ENCODE peak calls at places on chromosome 19, in seven cellular contexts. G is ovary; C is uterus; P is thoracic aorta; B is heart left ventricle; A is fibroblast of lung; Q is CD8-positive, alpha-beta T cell. R is an unnamed sample. For H3K36me3, the result is how much of the 10 kb centered on the place peaks cover.

GRCh38 chr19:16660763-16661479 is at the start of gene TMEM38A:
- DNase-seq in G (peak), C (peak), P (no peak), B (peak), A (no peak), Q (peak), R (peak)

GRCh38 chr19:42421591-42422031 is 5.6 kb downstream of the LIPE start:
- DNase-seq in G (peak), C (peak), P (no peak), B (peak), A (no peak), Q (no peak), R (no peak)

GRCh38 chr19:3179739-3180293 is 1.2 kb downstream of the S1PR4 start:
- DNase-seq in G (no peak), C (no peak), P (no peak), B (no peak), A (no peak), Q (no peak), R (no peak)

GRCh38 chr19:50722248-50723013 is 733 bp upstream of the CLEC11A start:
- DNase-seq in G (peak), C (no peak), P (no peak), B (no peak), A (no peak), Q (no peak), R (no peak)

GRCh38 chr19:56760842-56761241 is 79.7 kb downstream of the PEG3 start:
- DNase-seq in G (no peak), C (no peak), P (no peak), B (no peak), A (no peak), Q (no peak), R (no peak)

GRCh38 chr19:3366761-3367571 is 583 bp downstream of the NFIC start:
- DNase-seq in G (peak), C (peak), P (no peak), B (peak), A (no peak), Q (no peak), R (no peak)

GRCh38 chr19:3857449-3858003 is 11.3 kb downstream of the ZFR2 start:
- DNase-seq in G (no peak), C (no peak), P (no peak), B (no peak), A (no peak), Q (no peak), R (no peak)

GRCh38 chr19:5308471-5309437 is 31.9 kb downstream of the PTPRS start:
- DNase-seq in G (peak), C (peak), P (peak), B (no peak), A (peak), Q (no peak), R (peak)

GRCh38 chr19:41876847-41877489 is at the start of gene CD79A:
- DNase-seq in G (no peak), C (no peak), P (no peak), B (no peak), A (no peak), Q (no peak), R (no peak)

GRCh38 chr19:41753159-41753558 is 2.2 kb upstream of the CEACAM6 start:
- DNase-seq in G (no peak), C (no peak), P (no peak), B (peak), A (no peak), Q (peak), R (no peak)

GRCh38 chr19:5851302-5851701 is at the start of gene FUT3:
- DNase-seq in G (no peak), C (no peak), P (no peak), B (no peak), A (no peak), Q (no peak), R (no peak)

GRCh38 chr19:36672368-36672767 is 5.7 kb upstream of the ZNF461 start:
- DNase-seq in G (no peak), C (no peak), P (no peak), B (peak), A (no peak), Q (no peak), R (no peak)

GRCh38 chr19:29630661-29631060 is 24.6 kb downstream of the POP4 start:
- DNase-seq in G (no peak), C (no peak), P (no peak), B (no peak), A (no peak), Q (no peak), R (no peak)

GRCh38 chr19:4014541-4015491 is 7.3 kb downstream of the PIAS4 start:
- DNase-seq in G (peak), C (no peak), P (no peak), B (peak), A (no peak), Q (no peak), R (no peak)

GRCh38 chr19:27974082-27974513 is 1238.9 kb downstream of the UQCRFS1 start:
- DNase-seq in G (no peak), C (no peak), P (no peak), B (no peak), A (peak), Q (no peak), R (no peak)

GRCh38 chr19:35545001-35545854 is at the start of gene TMEM147:
- DNase-seq in G (peak), C (peak), P (peak), B (peak), A (peak), Q (peak), R (peak)

GRCh38 chr19:47056416-47056815 is 8.0 kb upstream of the TMEM160 start:
- DNase-seq in G (no peak), C (no peak), P (no peak), B (no peak), A (no peak), Q (no peak), R (no peak)

GRCh38 chr19:44552324-44552723 is 22.8 kb upstream of the CEACAM20 start:
- DNase-seq in G (no peak), C (no peak), P (no peak), B (no peak), A (no peak), Q (no peak), R (no peak)

GRCh38 chr19:58279042-58279924 is 528 bp downstream of the ZNF8 start:
- DNase-seq in G (peak), C (peak), P (peak), B (peak), A (peak), Q (peak), R (peak)

GRCh38 chr19:47210689-47211316 is 20.2 kb downstream of the BBC3 start:
- DNase-seq in G (peak), C (peak), P (peak), B (peak), A (peak), Q (peak), R (peak)

GRCh38 chr19:5048091-5048726 is 79.3 kb downstream of the KDM4B start:
- DNase-seq in G (peak), C (peak), P (peak), B (peak), A (peak), Q (peak), R (peak)

GRCh38 chr19:45428385-45429231 is 4.9 kb upstream of the ERCC1 start:
- DNase-seq in G (peak), C (peak), P (no peak), B (peak), A (peak), Q (no peak), R (no peak)

GRCh38 chr19:11063434-11063833 is 25.8 kb upstream of the LDLR start:
- DNase-seq in G (no peak), C (no peak), P (no peak), B (no peak), A (no peak), Q (no peak), R (no peak)

GRCh38 chr19:34365463-34366401 is 736 bp downstream of the GPI start:
- DNase-seq in G (peak), C (peak), P (no peak), B (peak), A (peak), Q (no peak), R (no peak)

GRCh38 chr19:39078436-39079200 is 5.5 kb upstream of the ACP7 start:
- DNase-seq in G (no peak), C (no peak), P (no peak), B (no peak), A (peak), Q (no peak), R (no peak)

GRCh38 chr19:38055040-38055439 is 148.0 kb downstream of the SIPA1L3 start:
- DNase-seq in G (no peak), C (no peak), P (no peak), B (no peak), A (no peak), Q (no peak), R (no peak)

GRCh38 chr19:14439014-14439413 is 5.9 kb downstream of the PKN1 start:
- DNase-seq in G (no peak), C (no peak), P (no peak), B (no peak), A (no peak), Q (no peak), R (no peak)

GRCh38 chr19:43820098-43820860 is 6.8 kb upstream of the ZNF283 start:
- DNase-seq in G (no peak), C (peak), P (no peak), B (peak), A (peak), Q (no peak), R (no peak)

DNA sequence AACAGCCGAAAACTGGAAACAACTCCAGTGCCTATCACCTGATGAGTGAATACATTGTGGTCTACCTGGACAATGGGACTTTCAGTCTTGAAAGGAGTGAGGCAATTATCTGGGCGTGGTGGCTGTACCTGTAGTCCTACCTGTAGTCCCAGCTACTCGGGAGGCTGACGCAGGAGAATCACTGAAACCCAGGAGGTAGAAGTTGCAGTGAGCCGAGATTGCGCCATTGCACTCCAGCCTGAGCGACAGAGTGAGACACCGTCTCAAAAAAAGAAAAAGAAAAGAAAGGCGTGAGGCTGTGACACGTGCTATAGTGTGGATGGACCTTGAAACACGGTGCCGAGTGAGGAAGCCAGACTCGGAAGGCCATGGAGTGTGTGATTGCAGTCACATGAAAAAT is 4.1 kb upstream of the NTN5 start:
- DNase-seq in G (no peak), C (no peak), P (no peak), B (no peak), A (no peak), Q (no peak), R (no peak)
- TF ChIP-seq CTCF in G (no peak), C (no peak), P (no peak), B (no peak), A (no peak), Q (no peak), R (no peak)

DNA sequence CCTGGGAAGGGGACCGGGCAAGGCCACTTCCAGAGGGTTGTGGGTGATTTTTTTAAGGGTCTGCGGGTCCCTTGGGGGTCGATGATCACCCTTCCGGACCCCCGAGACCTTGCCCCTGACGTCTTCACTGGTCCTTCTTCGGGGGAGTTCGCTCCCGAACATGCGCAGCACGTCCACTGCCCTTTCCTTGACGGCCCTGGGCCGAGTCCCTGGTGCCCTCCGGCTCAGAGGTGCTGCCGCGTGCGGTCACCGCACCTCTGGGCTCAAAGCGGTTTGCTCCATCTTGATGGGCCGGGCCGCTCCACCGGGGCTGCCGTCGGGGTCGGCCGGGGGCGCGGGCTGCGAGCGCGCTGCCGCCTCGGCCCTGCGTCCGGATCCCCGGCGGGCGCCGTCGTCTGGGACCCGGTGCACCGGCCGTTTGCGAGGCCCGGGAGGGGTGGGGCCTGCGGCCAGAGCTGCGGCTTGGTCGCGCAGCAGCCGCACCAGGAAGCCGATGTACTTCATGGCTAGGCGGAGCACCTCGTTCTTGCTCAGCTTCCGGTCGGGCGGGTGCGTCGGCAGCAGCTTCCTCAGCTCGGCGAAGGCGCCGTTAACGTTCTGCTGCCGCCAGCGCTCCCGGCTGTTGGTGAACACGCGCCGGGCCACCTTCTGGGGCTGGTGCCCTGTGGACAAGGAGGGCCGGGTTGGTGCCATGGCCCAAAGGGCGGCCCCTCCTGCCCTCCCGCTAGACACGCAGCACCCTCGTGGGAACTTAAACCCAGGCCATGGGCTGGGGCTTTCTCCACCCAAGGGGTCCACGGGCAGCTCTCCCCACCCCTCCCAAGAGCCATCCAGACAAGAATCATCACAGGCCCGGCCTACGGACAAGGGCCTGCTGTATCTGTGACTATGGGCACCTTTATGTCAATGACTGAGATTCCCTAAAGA is 3.3 kb downstream of the LYL1 start:
- DNase-seq in G (peak), C (peak), P (no peak), B (peak), A (no peak), Q (peak), R (no peak)
- H3K27ac ChIP-seq in G (peak), C (peak), P (peak), B (peak), A (no peak), Q (peak), R (peak)

DNA sequence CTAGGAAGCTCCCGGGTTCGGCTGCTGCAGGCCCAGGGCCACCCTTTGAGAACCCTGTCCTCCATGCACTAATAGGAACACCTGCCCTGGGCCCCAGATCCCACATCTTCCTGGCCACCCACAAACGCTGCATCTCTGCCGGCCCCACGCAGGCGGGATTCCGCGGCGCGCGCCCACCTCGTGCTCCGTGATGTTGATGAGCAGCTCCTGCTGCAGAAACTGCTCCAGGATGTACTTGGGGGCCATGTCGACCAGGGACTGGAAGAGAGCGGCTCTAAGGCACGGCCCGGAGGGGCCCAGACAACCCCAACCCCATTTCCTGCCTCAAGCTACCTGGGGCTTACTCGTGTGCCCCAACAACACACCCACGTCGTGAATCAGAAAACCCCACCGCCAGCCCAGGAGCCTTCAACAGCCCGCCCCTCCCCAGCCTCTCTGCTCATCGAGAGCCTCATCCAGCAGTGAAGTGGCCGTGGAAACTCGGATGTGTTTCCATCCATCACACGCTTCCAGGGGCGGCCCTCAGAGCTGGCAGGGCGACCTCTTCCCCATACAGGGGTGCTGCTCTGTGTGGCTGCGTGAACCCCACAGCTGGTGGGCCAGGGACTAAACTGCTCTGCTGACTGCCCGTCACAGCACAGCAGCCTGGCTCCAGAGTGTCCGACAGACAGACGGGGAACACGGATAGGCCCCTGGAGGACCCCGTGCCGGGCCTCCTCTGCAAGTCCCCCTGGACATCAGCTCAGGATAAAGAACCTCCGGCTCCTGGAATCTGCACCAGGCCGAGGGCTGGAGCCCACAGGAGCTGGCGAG is 4.2 kb downstream of the POLR2E start:
- DNase-seq in G (peak), C (no peak), P (no peak), B (no peak), A (no peak), Q (no peak), R (no peak)
- H3K36me3 ChIP-seq in G (under half), C (under half), P (under half), B (half or more), A (under half), Q (under half), R (under half)

GRCh38 chr19:54439174-54439851 is 9.7 kb upstream of the LENG8 start:
- DNase-seq in G (peak), C (no peak), P (no peak), B (peak), A (peak), Q (no peak), R (no peak)
- TF ChIP-seq CTCF in G (no peak), C (no peak), P (no peak), B (peak), A (peak), Q (no peak), R (peak)

DNA sequence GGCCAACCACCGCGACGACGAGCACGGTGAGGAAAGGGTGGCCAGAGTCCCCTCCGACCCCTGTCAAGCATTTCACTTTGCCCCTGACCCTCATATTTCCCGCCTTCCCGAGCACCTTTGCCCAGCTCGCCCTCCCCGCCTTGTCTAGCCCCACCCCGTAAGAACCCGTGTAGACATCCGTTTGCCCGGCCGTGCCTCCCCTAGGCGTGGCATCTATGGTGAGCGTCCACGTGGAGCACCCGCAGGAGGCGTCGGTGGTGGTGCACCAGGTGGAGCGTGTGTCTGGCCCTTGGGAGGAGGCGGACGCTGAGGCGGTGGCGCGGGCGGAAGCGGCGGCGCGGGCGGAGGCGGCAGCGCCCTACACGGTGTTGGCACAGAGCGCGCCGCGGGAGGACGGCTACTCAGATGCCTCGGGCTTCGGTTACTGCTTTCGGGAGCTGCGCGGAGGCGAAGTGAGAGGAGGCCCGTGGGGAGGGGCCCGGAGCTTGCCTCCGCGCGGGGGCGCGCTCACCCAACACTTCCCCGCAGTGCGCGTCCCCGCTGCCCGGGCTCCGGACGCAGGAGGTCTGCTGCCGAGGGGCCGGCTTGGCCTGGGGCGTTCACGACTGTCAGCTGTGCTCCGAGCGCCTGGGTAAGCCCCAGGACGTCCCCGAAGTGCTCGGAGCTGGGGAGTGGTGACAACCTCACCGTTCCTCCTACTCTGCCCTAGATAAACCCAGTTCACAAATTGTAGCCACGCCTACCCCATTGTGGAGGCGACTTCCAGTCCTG is 4.2 kb downstream of the LTBP4 start:
- DNase-seq in G (peak), C (peak), P (no peak), B (peak), A (peak), Q (peak), R (peak)
- H3K27ac ChIP-seq in G (peak), C (peak), P (peak), B (peak), A (no peak), Q (peak), R (peak)

DNA sequence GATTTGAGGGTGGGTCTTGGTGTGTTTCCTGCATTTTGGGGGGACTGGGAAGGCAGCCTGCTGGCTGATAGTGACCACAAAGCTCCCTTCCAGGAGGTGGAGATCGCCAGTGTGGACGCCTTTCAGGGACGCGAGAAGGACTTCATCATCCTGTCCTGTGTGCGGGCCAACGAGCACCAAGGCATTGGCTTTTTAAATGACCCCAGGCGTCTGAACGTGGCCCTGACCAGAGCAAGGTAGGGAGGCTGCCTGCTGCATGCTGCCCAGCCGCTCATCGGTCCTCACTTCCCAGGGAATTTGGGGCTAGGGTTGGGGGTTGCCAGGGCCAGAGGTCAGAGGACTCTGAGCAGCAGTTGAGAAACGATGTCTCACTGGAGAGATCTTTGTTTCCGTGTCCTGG is 30.2 kb downstream of the UPF1 start:
- DNase-seq in G (no peak), C (no peak), P (no peak), B (no peak), A (no peak), Q (no peak), R (no peak)
- H3K36me3 ChIP-seq in G (under half), C (under half), P (half or more), B (half or more), A (half or more), Q (half or more), R (half or more)

DNA sequence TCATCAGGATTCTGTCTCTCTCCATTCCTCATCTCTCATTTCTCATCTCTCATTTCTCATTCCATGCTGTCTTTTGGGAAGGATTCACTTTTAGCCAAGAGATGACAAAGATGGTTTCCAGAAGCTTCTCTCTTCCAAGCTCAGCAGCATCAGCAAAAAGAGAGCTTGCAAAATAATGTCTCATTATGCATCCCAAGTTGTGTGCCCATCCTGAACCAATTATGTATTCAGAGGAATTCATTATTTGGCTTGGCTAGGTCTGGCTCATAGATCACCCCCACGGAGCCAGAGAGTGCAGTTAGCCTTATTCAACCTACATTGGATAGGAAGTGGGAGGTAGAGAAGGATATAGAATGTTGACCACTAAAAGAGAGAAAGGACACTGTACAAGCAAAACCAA is 5.3 kb upstream of the OLFM2 start:
- DNase-seq in G (no peak), C (no peak), P (no peak), B (no peak), A (no peak), Q (no peak), R (no peak)
- TF ChIP-seq CTCF in G (no peak), C (no peak), P (no peak), B (no peak), A (no peak), Q (no peak), R (no peak)